ENCODE peak calls at places on chromosome 17, in seven cellular contexts. One of them, this sample, is unnamed.

GRCh38 chr17:75826561-75827290 is 17.5 kb downstream of the UNC13D start:
- DNase-seq in omental fat pad: no peak
- DNase-seq in mesendoderm: peak
- DNase-seq in KG1: no peak
- DNase-seq in mesenchymal stem cell: no peak
- DNase-seq in T-helper 17 cell: no peak
- DNase-seq in T-helper 1 cell: no peak
- DNase-seq in this sample: no peak

GRCh38 chr17:71548540-71549190 is 572.2 kb upstream of the SOX9 start:
- DNase-seq in omental fat pad: no peak
- DNase-seq in mesendoderm: peak
- DNase-seq in KG1: no peak
- DNase-seq in mesenchymal stem cell: no peak
- DNase-seq in T-helper 17 cell: no peak
- DNase-seq in T-helper 1 cell: no peak
- DNase-seq in this sample: no peak

GRCh38 chr17:77537566-77537965 is 396.8 kb downstream of the SEC14L1 start:
- DNase-seq in omental fat pad: no peak
- DNase-seq in mesendoderm: no peak
- DNase-seq in KG1: no peak
- DNase-seq in mesenchymal stem cell: no peak
- DNase-seq in T-helper 17 cell: no peak
- DNase-seq in T-helper 1 cell: no peak
- DNase-seq in this sample: no peak

GRCh38 chr17:28978016-28978415 is 26.7 kb upstream of the PHF12 start:
- DNase-seq in omental fat pad: no peak
- DNase-seq in mesendoderm: no peak
- DNase-seq in KG1: no peak
- DNase-seq in mesenchymal stem cell: no peak
- DNase-seq in T-helper 17 cell: no peak
- DNase-seq in T-helper 1 cell: no peak
- DNase-seq in this sample: no peak

GRCh38 chr17:81932333-81932983 is 4.6 kb downstream of the PYCR1 start:
- DNase-seq in omental fat pad: no peak
- DNase-seq in mesendoderm: no peak
- DNase-seq in KG1: no peak
- DNase-seq in mesenchymal stem cell: no peak
- DNase-seq in T-helper 17 cell: no peak
- DNase-seq in T-helper 1 cell: no peak
- DNase-seq in this sample: no peak

GRCh38 chr17:3558603-3559269 is 1.1 kb upstream of the TRPV3 start:
- DNase-seq in omental fat pad: no peak
- DNase-seq in mesendoderm: no peak
- DNase-seq in KG1: no peak
- DNase-seq in mesenchymal stem cell: peak
- DNase-seq in T-helper 17 cell: peak
- DNase-seq in T-helper 1 cell: peak
- DNase-seq in this sample: no peak

GRCh38 chr17:27810211-27810901 is 10.0 kb upstream of the NOS2 start:
- DNase-seq in omental fat pad: no peak
- DNase-seq in mesendoderm: no peak
- DNase-seq in KG1: no peak
- DNase-seq in mesenchymal stem cell: no peak
- DNase-seq in T-helper 17 cell: no peak
- DNase-seq in T-helper 1 cell: no peak
- DNase-seq in this sample: no peak

GRCh38 chr17:40190197-40191021 is 13.1 kb downstream of the RAPGEFL1 start:
- DNase-seq in omental fat pad: no peak
- DNase-seq in mesendoderm: peak
- DNase-seq in KG1: no peak
- DNase-seq in mesenchymal stem cell: peak
- DNase-seq in T-helper 17 cell: no peak
- DNase-seq in T-helper 1 cell: peak
- DNase-seq in this sample: peak

GRCh38 chr17:76734080-76734840 is 2.9 kb downstream of the SRSF2 start:
- DNase-seq in omental fat pad: no peak
- DNase-seq in mesendoderm: no peak
- DNase-seq in KG1: no peak
- DNase-seq in mesenchymal stem cell: peak
- DNase-seq in T-helper 17 cell: no peak
- DNase-seq in T-helper 1 cell: no peak
- DNase-seq in this sample: peak